ENCODE peak calls at places on chromosomes 13 and 19, in eight cellular contexts. K is HFF-Myc, Z is ovary, E is breast epithelium, O is mammary epithelial cell, W is colonic mucosa, T is GM20000, C is fibroblast of pulmonary artery. Q is an unnamed sample.

GRCh38 chr13:42667638-42668037 is 93.7 kb downstream of the TNFSF11 start:
- DNase-seq in W (no peak), C (no peak), K (no peak), T (no peak), E (no peak), O (no peak), Z (no peak), Q (no peak)

GRCh38 chr19:28168557-28168956 is 1044.4 kb downstream of the UQCRFS1 start:
- DNase-seq in W (no peak), T (no peak), C (no peak), E (no peak), K (no peak), O (no peak), Z (no peak), Q (no peak)

GRCh38 chr19:54209748-54210494 is 9.3 kb downstream of the RPS9 start:
- DNase-seq in T (no peak), E (peak; percentile 75), O (peak; percentile 92), K (peak; percentile 95), W (peak; percentile 97), C (peak; percentile 98), Z (peak; percentile 95), Q (peak; percentile 52)

GRCh38 chr13:24087611-24088235 is 72.8 kb upstream of the SPATA13 start:
- DNase-seq in C (no peak), K (no peak), T (no peak), E (no peak), W (peak; percentile 74), O (no peak), Z (peak; percentile 54), Q (no peak)

GRCh38 chr13:19157461-19157860 is 24.2 kb downstream of the TUBA3C start:
- DNase-seq in K (no peak), C (no peak), T (no peak), O (no peak), Z (no peak), W (no peak), E (no peak), Q (no peak)

GRCh38 chr13:33233547-33233946 is 52.0 kb downstream of the STARD13 start:
- DNase-seq in E (no peak), O (no peak), T (no peak), K (no peak), C (no peak), W (no peak), Z (no peak), Q (no peak)

GRCh38 chr13:71865858-71866172 is 1.2 kb downstream of the DACH1 start:
- DNase-seq in K (no peak), Z (no peak), O (no peak), E (no peak), T (no peak), C (no peak), W (peak; percentile 26), Q (peak; percentile 1)

GRCh38 chr19:31338069-31338767 is 11.0 kb downstream of the TSHZ3 start:
- DNase-seq in Z (peak; percentile 80), W (no peak), O (no peak), C (peak; percentile 91), T (no peak), K (no peak), E (no peak), Q (peak; percentile 55)

GRCh38 chr19:50327461-50328256 is 1.5 kb downstream of the KCNC3 start:
- DNase-seq in O (no peak), Z (no peak), W (no peak), C (no peak), T (peak; percentile 10), K (no peak), E (no peak), Q (no peak)

GRCh38 chr13:98890186-98890585 is 87.7 kb downstream of the DOCK9 start:
- DNase-seq in T (no peak), C (peak; percentile 72), W (no peak), O (peak; percentile 86), K (peak; percentile 87), Z (no peak), E (no peak), Q (peak; percentile 78)

GRCh38 chr13:67351114-67351513 is 121.0 kb upstream of the PCDH9 start:
- DNase-seq in C (no peak), K (no peak), E (no peak), Z (no peak), T (no peak), W (no peak), O (no peak), Q (no peak)

GRCh38 chr13:83151308-83151660 is 731.0 kb downstream of the SLITRK1 start:
- DNase-seq in E (no peak), O (peak; percentile 2), Z (no peak), C (peak; percentile 2), T (no peak), W (no peak), K (no peak), Q (no peak)

GRCh38 chr13:91144054-91144453 is 203.4 kb upstream of the MIR17HG start:
- DNase-seq in K (no peak), Z (no peak), T (no peak), W (no peak), O (no peak), E (no peak), C (no peak), Q (no peak)

GRCh38 chr19:49988433-49988832 is 27.5 kb upstream of the SIGLEC11 start:
- DNase-seq in C (no peak), Z (no peak), O (peak; percentile 35), E (no peak), W (no peak), T (no peak), K (no peak), Q (peak; percentile 22)

GRCh38 chr13:31334547-31334946 is 134.8 kb downstream of the B3GLCT start:
- DNase-seq in Z (no peak), O (no peak), T (no peak), E (no peak), W (no peak), C (no peak), K (no peak), Q (no peak)

GRCh38 chr13:30165071-30165470 is 142.3 kb downstream of the KATNAL1 start:
- DNase-seq in K (no peak), W (no peak), C (no peak), E (no peak), Z (no peak), O (no peak), T (no peak), Q (no peak)

GRCh38 chr19:48554385-48555091 is 2.6 kb downstream of the SULT2B1 start:
- DNase-seq in K (no peak), T (no peak), E (no peak), Z (no peak), C (no peak), O (no peak), W (no peak), Q (no peak)

GRCh38 chr19:40603719-40604646 is 2.8 kb downstream of the LTBP4 start:
- DNase-seq in C (peak; percentile 98), Z (peak; percentile 99), O (peak; percentile 97), K (peak; percentile 93), T (peak; percentile 96), W (peak; percentile 100), E (peak; percentile 99), Q (peak; percentile 99)

GRCh38 chr19:40603071-40603718 is 2.0 kb downstream of the LTBP4 start:
- DNase-seq in W (peak; percentile 54), T (no peak), Z (no peak), E (no peak), C (peak; percentile 70), O (peak; percentile 45), K (no peak), Q (no peak)

GRCh38 chr19:40607311-40607871 is 6.2 kb downstream of the LTBP4 start:
- DNase-seq in O (no peak), Z (peak; percentile 50), K (no peak), W (peak; percentile 89), E (no peak), C (no peak), T (no peak), Q (no peak)

GRCh38 chr19:40604647-40605200 is 3.6 kb downstream of the LTBP4 start:
- DNase-seq in W (peak; percentile 75), C (no peak), K (no peak), O (peak; percentile 41), E (no peak), Z (peak; percentile 49), T (no peak), Q (peak; percentile 44)

GRCh38 chr19:40605201-40605971 is 4.2 kb downstream of the LTBP4 start:
- DNase-seq in E (peak; percentile 82), O (peak; percentile 95), T (peak; percentile 86), Z (peak; percentile 73), K (no peak), W (peak; percentile 95), C (peak; percentile 55), Q (peak; percentile 86)
- TF ChIP-seq CTCF in E (no peak), O (no peak), T (peak; percentile 21), Z (no peak), K (peak; percentile 20), W (no peak), C (no peak), Q (no peak)

DNA sequence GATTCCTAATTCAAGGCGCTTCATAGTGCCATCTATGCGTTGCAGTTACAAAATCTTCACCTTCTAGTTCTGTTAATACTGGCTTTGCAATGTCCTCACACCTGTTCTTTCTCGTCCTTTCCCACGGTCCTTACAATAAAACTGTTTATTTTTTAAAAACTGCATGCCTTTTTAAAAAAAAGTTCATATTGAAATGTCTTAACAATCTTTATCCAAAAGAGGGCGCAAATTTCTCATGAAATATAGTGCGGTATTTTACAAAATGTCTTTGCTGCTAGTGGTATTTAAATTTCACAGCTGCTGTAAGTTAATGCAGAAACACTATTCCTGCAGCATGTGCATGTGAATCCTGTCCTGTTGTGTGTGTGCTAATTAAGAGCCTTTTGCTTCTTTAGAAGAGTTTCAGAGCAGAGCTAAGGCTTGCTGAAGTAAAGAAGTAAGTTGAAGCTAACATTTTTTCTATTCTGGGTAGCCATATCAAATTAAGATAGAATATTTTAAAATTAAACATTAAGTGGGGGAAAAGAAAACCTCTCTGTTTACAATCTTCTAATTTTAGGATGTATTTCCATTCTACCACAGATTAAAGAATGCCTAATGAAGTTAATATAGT is 15.8 kb upstream of the CLDN10 start:
- DNase-seq in Z (no peak), T (no peak), W (no peak), E (no peak), O (peak; percentile 12), K (peak; percentile 11), C (peak; percentile 63), Q (no peak)
- TF ChIP-seq CTCF in Z (no peak), T (no peak), W (peak; percentile 32), E (peak; percentile 26), O (peak; percentile 41), K (peak; percentile 16), C (peak; percentile 45), Q (peak; percentile 43)

DNA sequence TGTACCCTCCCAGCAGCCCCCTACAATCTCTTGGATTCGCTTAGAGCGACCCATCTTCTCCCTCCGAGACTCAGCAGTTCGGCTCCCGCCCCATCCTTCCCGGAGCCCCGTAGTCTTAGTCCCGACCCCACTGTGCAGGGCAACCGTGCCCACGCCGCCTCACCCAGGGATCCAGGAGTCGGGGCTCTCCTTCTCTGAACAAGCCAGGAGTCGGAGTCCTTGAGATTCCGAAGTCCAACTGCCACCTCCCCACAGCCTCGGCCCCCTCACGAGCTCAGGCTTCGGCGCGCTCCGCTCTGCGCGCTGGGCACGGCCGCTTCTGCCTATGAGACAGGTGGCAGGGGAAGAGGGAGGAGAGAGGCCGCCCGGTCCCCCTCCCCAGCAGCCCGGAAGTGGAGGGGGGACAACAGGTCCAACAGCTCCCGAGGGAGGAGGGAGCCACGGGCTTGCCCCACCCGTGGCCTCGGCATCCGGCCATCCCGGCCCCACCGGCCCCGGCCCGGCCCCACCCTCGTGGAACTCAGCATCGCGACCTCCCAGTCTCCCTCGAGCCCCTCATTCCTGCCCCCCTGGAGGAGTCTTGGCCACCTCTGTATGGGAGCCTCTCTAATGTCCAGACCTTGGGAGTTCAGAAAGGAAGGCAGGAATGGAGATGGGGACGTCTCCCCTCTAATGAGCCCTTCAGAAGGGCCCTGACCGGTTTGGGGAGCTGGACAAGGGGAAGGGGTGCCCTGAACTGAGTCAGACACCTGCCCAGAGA is at the start of gene PHLDB3:
- DNase-seq in K (no peak), E (peak; percentile 57), O (no peak), C (no peak), T (no peak), W (peak; percentile 61), Z (peak; percentile 59), Q (peak; percentile 62)
- TF ChIP-seq CTCF in K (no peak), E (no peak), O (no peak), C (no peak), T (no peak), W (no peak), Z (no peak), Q (no peak)

GRCh38 chr19:10895920-10896319 is 24.6 kb downstream of the CARM1 start:
- DNase-seq in W (no peak), O (no peak), E (no peak), Z (no peak), K (no peak), T (no peak), C (no peak), Q (no peak)
- TF ChIP-seq CTCF in W (no peak), O (no peak), E (no peak), Z (no peak), K (peak; percentile 25), T (no peak), C (no peak), Q (no peak)